ENCODE peak calls at places on chromosomes 13 and 19, in five cellular contexts. S is NCI-H1105, B is anterior cingulate cortex, R is AG08396, M is NCI-H460. O is an unnamed sample.

GRCh38 chr19:4916292-4917082 is 7.2 kb downstream of the UHRF1 start:
- DNase-seq in S (no peak), B (no peak), R (no peak), M (no peak), O (no peak)

GRCh38 chr19:50933640-50934039 is 19.2 kb downstream of the KLK5 start:
- DNase-seq in S (no peak), B (no peak), R (no peak), M (peak), O (no peak)

GRCh38 chr19:40614595-40615411 is 13.6 kb downstream of the LTBP4 start:
- DNase-seq in S (peak), B (no peak), R (peak), M (no peak), O (no peak)

GRCh38 chr19:51687791-51688664 is 5.1 kb upstream of the SPACA6 start:
- DNase-seq in S (no peak), B (peak), R (peak), M (no peak), O (peak)

GRCh38 chr13:113489549-113490495 is 689 bp downstream of the DCUN1D2 start:
- DNase-seq in S (peak), B (no peak), R (peak), M (no peak), O (peak)

GRCh38 chr19:28196961-28197360 is 1016.0 kb downstream of the UQCRFS1 start:
- DNase-seq in S (no peak), B (no peak), R (no peak), M (no peak), O (no peak)

GRCh38 chr13:48231080-48231479 is 1.9 kb upstream of the ITM2B start:
- DNase-seq in S (no peak), B (no peak), R (no peak), M (no peak), O (no peak)

GRCh38 chr19:2529473-2529918 is 53.6 kb downstream of the GADD45B start:
- DNase-seq in S (no peak), B (no peak), R (peak), M (peak), O (no peak)

GRCh38 chr13:18921063-18921462 is 260.6 kb downstream of the TUBA3C start:
- DNase-seq in S (no peak), B (no peak), R (no peak), M (no peak), O (no peak)

GRCh38 chr19:3494051-3494450 is 6.4 kb downstream of the DOHH start:
- DNase-seq in S (no peak), B (peak), R (peak), M (no peak), O (peak)

GRCh38 chr19:45439569-45440258 is 16.0 kb upstream of the ERCC1 start:
- DNase-seq in S (peak), B (peak), R (peak), M (peak), O (peak)

GRCh38 chr19:30071871-30072270 is 129.8 kb downstream of the URI1 start:
- DNase-seq in S (no peak), B (no peak), R (no peak), M (no peak), O (no peak)

GRCh38 chr13:49429061-49429460 is 14.8 kb downstream of the CAB39L start:
- DNase-seq in S (no peak), B (no peak), R (no peak), M (no peak), O (no peak)

GRCh38 chr19:28403698-28404099 is 809.3 kb downstream of the UQCRFS1 start:
- DNase-seq in S (no peak), B (no peak), R (no peak), M (no peak), O (no peak)

GRCh38 chr19:18415177-18415867 is 3.9 kb upstream of the SSBP4 start:
- DNase-seq in S (peak), B (no peak), R (peak), M (no peak), O (no peak)

GRCh38 chr13:44474122-44474910 is 100.7 kb downstream of the SERP2 start:
- DNase-seq in S (no peak), B (no peak), R (no peak), M (no peak), O (no peak)

GRCh38 chr13:24251525-24251924 is 57.9 kb upstream of the C1QTNF9 start:
- DNase-seq in S (no peak), B (no peak), R (no peak), M (no peak), O (no peak)

GRCh38 chr19:42202290-42202867 is 15.1 kb downstream of the DEDD2 start:
- DNase-seq in S (no peak), B (no peak), R (no peak), M (no peak), O (no peak)

GRCh38 chr19:16266586-16266942 is 58.1 kb upstream of the KLF2 start:
- DNase-seq in S (no peak), B (no peak), R (no peak), M (no peak), O (no peak)

GRCh38 chr19:35710784-35711723 is 6.7 kb downstream of the ZBTB32 start:
- DNase-seq in S (no peak), B (no peak), R (no peak), M (no peak), O (no peak)

GRCh38 chr19:56131651-56132050 is 9.4 kb upstream of the ZNF444 start:
- DNase-seq in S (no peak), B (no peak), R (no peak), M (no peak), O (no peak)

GRCh38 chr13:27321619-27322385 is 51.2 kb downstream of the RASL11A start:
- DNase-seq in S (no peak), B (no peak), R (no peak), M (no peak), O (no peak)

GRCh38 chr19:850221-850978 is 1.7 kb upstream of the ELANE start:
- DNase-seq in S (no peak), B (no peak), R (peak), M (peak), O (no peak)

GRCh38 chr13:30108913-30109237 is 198.5 kb downstream of the KATNAL1 start:
- DNase-seq in S (peak), B (no peak), R (no peak), M (no peak), O (no peak)

GRCh38 chr19:3712663-3713531 is 4.7 kb downstream of the TJP3 start:
- DNase-seq in S (no peak), B (no peak), R (no peak), M (no peak), O (no peak)

GRCh38 chr13:24261566-24261965 is 47.8 kb upstream of the C1QTNF9 start:
- DNase-seq in S (no peak), B (no peak), R (no peak), M (no peak), O (no peak)

GRCh38 chr13:97502192-97502591 is 68.2 kb downstream of the RAP2A start:
- DNase-seq in S (no peak), B (no peak), R (no peak), M (no peak), O (peak)

GRCh38 chr13:101917833-101918755 is 465.6 kb downstream of the ITGBL1 start:
- DNase-seq in S (peak), B (no peak), R (peak), M (no peak), O (peak)

GRCh38 chr19:45999653-46000121 is 4.4 kb downstream of the CCDC61 start:
- DNase-seq in S (peak), B (no peak), R (peak), M (no peak), O (peak)

GRCh38 chr19:55305983-55306562 is 19.1 kb downstream of the TMEM150B start:
- DNase-seq in S (no peak), B (no peak), R (no peak), M (no peak), O (no peak)

GRCh38 chr19:36141039-36141914 is 1.4 kb downstream of the CAPNS1 start:
- DNase-seq in S (peak), B (peak), R (peak), M (peak), O (peak)

GRCh38 chr13:22596157-22596863 is 584.5 kb upstream of the SGCG start:
- DNase-seq in S (no peak), B (no peak), R (no peak), M (no peak), O (no peak)

O was measured in putamen.